ENCODE peak calls at places on chromosomes 11 and 22, in four cellular contexts. W is T-helper 22 cell, F is NCI-H2081, T is NCI-H460. O is an unnamed sample.

GRCh38 chr11:123799438-123799837 is 6.7 kb downstream of the OR6M1 start:
- DNase-seq in T (no peak), W (no peak), F (no peak), O (no peak)

GRCh38 chr11:2799881-2800654 is 85.5 kb downstream of the CDKN1C start:
- DNase-seq in W (no peak), T (no peak), F (no peak), O (no peak)

GRCh38 chr11:128525411-128526243 is 61.7 kb downstream of the ETS1 start:
- DNase-seq in F (no peak), W (no peak), T (no peak), O (no peak)

GRCh38 chr11:123166095-123166559 is 28.9 kb downstream of the CLMP start:
- DNase-seq in T (no peak), W (no peak), F (no peak), O (no peak)

GRCh38 chr22:25759825-25760231 is 17.8 kb downstream of the MYO18B start:
- DNase-seq in F (no peak), W (no peak), T (peak; percentile 40), O (no peak)

GRCh38 chr22:44026066-44026629 is 2.0 kb downstream of the PARVB start:
- DNase-seq in W (no peak), T (no peak), F (no peak), O (no peak)

GRCh38 chr22:35838849-35839646 is 121.4 kb downstream of the APOL5 start:
- DNase-seq in W (no peak), T (no peak), F (no peak), O (no peak)

GRCh38 chr11:62922189-62922589 is 1.0 kb upstream of the CHRM1 start:
- DNase-seq in W (no peak), T (no peak), F (no peak), O (no peak)

GRCh38 chr11:120020486-120020885 is 117.4 kb downstream of the TRIM29 start:
- DNase-seq in F (no peak), T (no peak), W (no peak), O (no peak)

GRCh38 chr11:43558056-43558455 is 122.5 kb upstream of the HSD17B12 start:
- DNase-seq in F (no peak), T (no peak), W (no peak), O (no peak)

GRCh38 chr22:29824677-29825076 is 13.4 kb downstream of the ASCC2 start:
- DNase-seq in F (no peak), T (no peak), W (no peak), O (no peak)

GRCh38 chr11:115201121-115201792 is 303.0 kb downstream of the CADM1 start:
- DNase-seq in F (no peak), T (no peak), W (no peak), O (no peak)

GRCh38 chr11:122085264-122085663 is 30.8 kb downstream of the BLID start:
- DNase-seq in T (no peak), F (no peak), W (no peak), O (no peak)

GRCh38 chr11:44600739-44601416 is 35.4 kb downstream of the CD82 start:
- DNase-seq in F (no peak), W (no peak), T (no peak), O (no peak)

GRCh38 chr11:42319926-42320325 is 860.5 kb upstream of the LRRC4C start:
- DNase-seq in T (no peak), F (no peak), W (no peak), O (no peak)

GRCh38 chr22:45818130-45819085 is 146.8 kb downstream of the ATXN10 start:
- DNase-seq in F (no peak), T (no peak), W (no peak), O (no peak)

GRCh38 chr11:12043959-12044772 is 35.7 kb upstream of the DKK3 start:
- DNase-seq in T (peak; percentile 46), W (peak; percentile 5), F (peak; percentile 66), O (peak; percentile 21)

GRCh38 chr11:71331631-71332030 is 79.3 kb upstream of the SHANK2 start:
- DNase-seq in F (no peak), T (no peak), W (no peak), O (no peak)